ENCODE peak calls at places on chromosome 20, in six cellular contexts. H is HAP-1; W is HFF-Myc; V is effector memory CD4-positive, alpha-beta T cell; J is cardiac muscle cell; T is HCT116. Q is an unnamed sample.

GRCh38 chr20:64032706-64033624 is 3.0 kb upstream of the C20orf204 start:
- DNase-seq in W (no peak), J (no peak), H (no peak), T (no peak), V (no peak), Q (no peak)

GRCh38 chr20:37941992-37942391 is 39.1 kb downstream of the VSTM2L start:
- DNase-seq in V (no peak), T (no peak), W (no peak), J (no peak), H (no peak), Q (no peak)

GRCh38 chr20:11453430-11453829 is 464.3 kb upstream of the BTBD3 start:
- DNase-seq in V (no peak), H (no peak), W (no peak), J (peak; percentile 62), T (no peak), Q (no peak)

GRCh38 chr20:16539280-16539679 is 34.0 kb downstream of the KIF16B start:
- DNase-seq in H (no peak), T (no peak), J (peak; percentile 30), W (no peak), V (no peak), Q (no peak)

GRCh38 chr20:44533928-44534327 is 12.1 kb upstream of the SERINC3 start:
- DNase-seq in J (no peak), T (no peak), H (no peak), V (no peak), W (no peak), Q (no peak)

GRCh38 chr20:36848078-36848660 is 27.8 kb upstream of the TLDC2 start:
- DNase-seq in W (no peak), T (no peak), V (no peak), H (no peak), J (peak; percentile 74), Q (no peak)

GRCh38 chr20:46984391-46984790 is 89.7 kb downstream of the EYA2 start:
- DNase-seq in J (peak; percentile 73), H (no peak), V (no peak), T (no peak), W (no peak), Q (no peak)

GRCh38 chr20:22460803-22461202 is 123.6 kb downstream of the FOXA2 start:
- DNase-seq in W (no peak), V (no peak), T (no peak), J (no peak), H (no peak), Q (no peak)

GRCh38 chr20:47067776-47068175 is 173.1 kb downstream of the EYA2 start:
- DNase-seq in H (no peak), J (peak; percentile 6), V (no peak), T (no peak), W (no peak), Q (no peak)

GRCh38 chr20:62938105-62938888 is at the start of gene GID8:
- DNase-seq in T (no peak), V (no peak), W (no peak), H (peak; percentile 60), J (peak; percentile 57), Q (peak; percentile 83)

GRCh38 chr20:62370115-62370806 is 3.1 kb upstream of the LAMA5 start:
- DNase-seq in J (peak; percentile 88), V (no peak), H (no peak), T (no peak), W (peak; percentile 54), Q (no peak)

GRCh38 chr20:45448250-45448649 is 21.3 kb upstream of the WFDC2 start:
- DNase-seq in V (no peak), W (no peak), T (no peak), H (no peak), J (no peak), Q (no peak)

GRCh38 chr20:20366896-20367680 is 816 bp upstream of the INSM1 start:
- DNase-seq in H (no peak), T (no peak), V (no peak), J (no peak), W (no peak), Q (no peak)

GRCh38 chr20:56788041-56788670 is 159.1 kb downstream of the TFAP2C start:
- DNase-seq in H (no peak), T (peak; percentile 92), J (peak; percentile 98), V (no peak), W (peak; percentile 95), Q (peak; percentile 70)

GRCh38 chr20:358891-359555 is 12.1 kb downstream of the NRSN2 start:
- DNase-seq in V (no peak), T (no peak), J (no peak), H (no peak), W (no peak), Q (no peak)

GRCh38 chr20:364905-365794 is 15.4 kb upstream of the TRIB3 start:
- DNase-seq in T (peak; percentile 73), V (no peak), W (no peak), H (no peak), J (no peak), Q (no peak)

GRCh38 chr20:362271-363254 is 15.7 kb downstream of the NRSN2 start:
- DNase-seq in V (no peak), T (peak; percentile 95), J (peak; percentile 95), W (no peak), H (peak; percentile 52), Q (peak; percentile 68)

GRCh38 chr20:363319-364078 is 16.6 kb downstream of the NRSN2 start:
- DNase-seq in V (no peak), T (no peak), H (no peak), J (no peak), W (no peak), Q (no peak)

DNA sequence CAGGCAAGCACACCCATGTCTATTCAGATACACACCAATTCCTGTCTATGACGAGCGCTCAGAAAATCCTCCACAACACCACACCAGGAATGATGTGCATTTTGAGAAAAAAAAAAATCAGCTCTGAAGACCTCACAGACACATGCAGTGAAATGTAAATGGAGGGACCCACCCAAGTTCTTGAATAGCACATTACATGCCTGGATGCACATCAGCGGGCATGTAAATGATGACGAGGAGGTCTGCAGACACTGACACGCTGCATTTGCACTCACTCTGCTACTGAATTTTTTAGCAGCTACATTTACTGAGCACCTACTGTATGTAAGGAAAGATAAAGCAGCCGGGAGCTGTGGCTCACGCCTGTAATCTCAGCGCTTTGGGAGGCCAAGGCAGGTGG is 14.7 kb downstream of the NRSN2 start:
- DNase-seq in H (no peak), V (no peak), J (no peak), W (no peak), T (no peak), Q (no peak)
- H3K4me3 ChIP-seq in H (no peak overlapping the region), V (no peak overlapping the region), J (no peak overlapping the region), W (no peak overlapping the region), T (no peak overlapping the region), Q (no peak overlapping the region)

GRCh38 chr20:3092611-3093379 is 8.3 kb upstream of the AVP start:
- DNase-seq in H (no peak), V (no peak), T (no peak), J (peak; percentile 54), W (no peak), Q (no peak)
- H3K4me3 ChIP-seq in H (no peak overlapping the region), V (peak overlapping the region; percentile 46), T (no peak overlapping the region), J (no peak overlapping the region), W (peak overlapping the region; percentile 7), Q (no peak overlapping the region)

GRCh38 chr20:409697-410559 is 1.8 kb downstream of the RBCK1 start:
- DNase-seq in H (no peak), V (no peak), W (no peak), J (no peak), T (no peak), Q (no peak)
- H3K4me3 ChIP-seq in H (peak overlapping the region; percentile 99), V (peak overlapping the region; percentile 99), W (peak overlapping the region; percentile 59), J (no peak overlapping the region), T (peak overlapping the region; percentile 98), Q (no peak overlapping the region)

GRCh38 chr20:43191946-43192847 is 2.5 kb upstream of the PTPRT start:
- DNase-seq in T (no peak), J (peak; percentile 6), V (no peak), H (peak; percentile 46), W (no peak), Q (peak; percentile 62)
- H3K4me3 ChIP-seq in T (no peak overlapping the region), J (no peak overlapping the region), V (no peak overlapping the region), H (no peak overlapping the region), W (no peak overlapping the region), Q (no peak overlapping the region)